ENCODE peak calls at places on chromosomes 1 and 21, in ten cellular contexts. One of them, this sample, is unnamed. For H3K4me1, the result is how much of the 10 kb centered on the place peaks cover.

GRCh38 chr1:109628540-109629321 is 9.1 kb downstream of the AMPD2 start:
- DNase-seq in stomach: no peak
- DNase-seq in pancreas: peak
- DNase-seq in right cardiac atrium: no peak
- DNase-seq in CD8-positive, alpha-beta T cell: no peak
- DNase-seq in adrenal gland: peak
- DNase-seq in A549: no peak
- DNase-seq in lower lobe of right lung: no peak
- DNase-seq in heart left ventricle: no peak
- DNase-seq in CD8-positive, alpha-beta memory T cell: no peak
- DNase-seq in this sample: no peak

GRCh38 chr21:32403201-32403701 is 9.3 kb upstream of the EVA1C start:
- DNase-seq in stomach: peak
- DNase-seq in pancreas: no peak
- DNase-seq in right cardiac atrium: peak
- DNase-seq in CD8-positive, alpha-beta T cell: peak
- DNase-seq in adrenal gland: peak
- DNase-seq in A549: peak
- DNase-seq in lower lobe of right lung: peak
- DNase-seq in heart left ventricle: peak
- DNase-seq in CD8-positive, alpha-beta memory T cell: peak
- DNase-seq in this sample: peak

GRCh38 chr1:191022856-191023255 is 545.2 kb upstream of the BRINP3 start:
- DNase-seq in stomach: no peak
- DNase-seq in pancreas: no peak
- DNase-seq in right cardiac atrium: no peak
- DNase-seq in CD8-positive, alpha-beta T cell: no peak
- DNase-seq in adrenal gland: no peak
- DNase-seq in A549: no peak
- DNase-seq in lower lobe of right lung: no peak
- DNase-seq in heart left ventricle: no peak
- DNase-seq in CD8-positive, alpha-beta memory T cell: no peak
- DNase-seq in this sample: no peak

GRCh38 chr21:35266546-35266945 is 217.4 kb upstream of the RUNX1 start:
- DNase-seq in stomach: no peak
- DNase-seq in pancreas: no peak
- DNase-seq in right cardiac atrium: no peak
- DNase-seq in CD8-positive, alpha-beta T cell: no peak
- DNase-seq in adrenal gland: no peak
- DNase-seq in A549: no peak
- DNase-seq in lower lobe of right lung: no peak
- DNase-seq in heart left ventricle: no peak
- DNase-seq in CD8-positive, alpha-beta memory T cell: no peak
- DNase-seq in this sample: peak

GRCh38 chr1:234597894-234598293 is 12.1 kb downstream of the IRF2BP2 start:
- DNase-seq in stomach: peak
- DNase-seq in pancreas: no peak
- DNase-seq in right cardiac atrium: no peak
- DNase-seq in CD8-positive, alpha-beta T cell: peak
- DNase-seq in adrenal gland: peak
- DNase-seq in A549: peak
- DNase-seq in lower lobe of right lung: no peak
- DNase-seq in heart left ventricle: peak
- DNase-seq in CD8-positive, alpha-beta memory T cell: peak
- DNase-seq in this sample: no peak

GRCh38 chr1:206923961-206924548 is 2.3 kb upstream of the FCMR start:
- DNase-seq in stomach: no peak
- DNase-seq in pancreas: no peak
- DNase-seq in right cardiac atrium: no peak
- DNase-seq in CD8-positive, alpha-beta T cell: no peak
- DNase-seq in adrenal gland: no peak
- DNase-seq in A549: no peak
- DNase-seq in lower lobe of right lung: no peak
- DNase-seq in heart left ventricle: no peak
- DNase-seq in CD8-positive, alpha-beta memory T cell: no peak
- DNase-seq in this sample: no peak

GRCh38 chr1:43247256-43247921 is 22.4 kb upstream of the TMEM125 start:
- DNase-seq in stomach: no peak
- DNase-seq in pancreas: no peak
- DNase-seq in right cardiac atrium: no peak
- DNase-seq in CD8-positive, alpha-beta T cell: no peak
- DNase-seq in adrenal gland: no peak
- DNase-seq in A549: no peak
- DNase-seq in lower lobe of right lung: no peak
- DNase-seq in heart left ventricle: no peak
- DNase-seq in CD8-positive, alpha-beta memory T cell: no peak
- DNase-seq in this sample: no peak

GRCh38 chr1:180623579-180624347 is 8.1 kb upstream of the XPR1 start:
- DNase-seq in stomach: no peak
- DNase-seq in pancreas: no peak
- DNase-seq in right cardiac atrium: no peak
- DNase-seq in CD8-positive, alpha-beta T cell: no peak
- DNase-seq in adrenal gland: no peak
- DNase-seq in A549: peak
- DNase-seq in lower lobe of right lung: no peak
- DNase-seq in heart left ventricle: no peak
- DNase-seq in CD8-positive, alpha-beta memory T cell: no peak
- DNase-seq in this sample: no peak

GRCh38 chr1:91098299-91098901 is 76.6 kb upstream of the ZNF644 start:
- DNase-seq in stomach: no peak
- DNase-seq in pancreas: no peak
- DNase-seq in right cardiac atrium: no peak
- DNase-seq in CD8-positive, alpha-beta T cell: no peak
- DNase-seq in adrenal gland: no peak
- DNase-seq in A549: no peak
- DNase-seq in lower lobe of right lung: no peak
- DNase-seq in heart left ventricle: no peak
- DNase-seq in CD8-positive, alpha-beta memory T cell: no peak
- DNase-seq in this sample: peak

GRCh38 chr1:150813028-150813707 is 5.1 kb upstream of the CTSK start:
- DNase-seq in stomach: peak
- DNase-seq in pancreas: peak
- DNase-seq in right cardiac atrium: peak
- DNase-seq in CD8-positive, alpha-beta T cell: peak
- DNase-seq in adrenal gland: peak
- DNase-seq in A549: peak
- DNase-seq in lower lobe of right lung: peak
- DNase-seq in heart left ventricle: peak
- DNase-seq in CD8-positive, alpha-beta memory T cell: no peak
- DNase-seq in this sample: peak

GRCh38 chr1:205351984-205352713 is 4.6 kb downstream of the KLHDC8A start:
- DNase-seq in stomach: peak
- DNase-seq in pancreas: no peak
- DNase-seq in right cardiac atrium: no peak
- DNase-seq in CD8-positive, alpha-beta T cell: no peak
- DNase-seq in adrenal gland: peak
- DNase-seq in A549: no peak
- DNase-seq in lower lobe of right lung: no peak
- DNase-seq in heart left ventricle: no peak
- DNase-seq in CD8-positive, alpha-beta memory T cell: peak
- DNase-seq in this sample: peak

GRCh38 chr1:25996966-25997758 is 701 bp downstream of the PAFAH2 start:
- DNase-seq in stomach: no peak
- DNase-seq in pancreas: no peak
- DNase-seq in right cardiac atrium: no peak
- DNase-seq in CD8-positive, alpha-beta T cell: no peak
- DNase-seq in adrenal gland: peak
- DNase-seq in A549: no peak
- DNase-seq in lower lobe of right lung: no peak
- DNase-seq in heart left ventricle: no peak
- DNase-seq in CD8-positive, alpha-beta memory T cell: no peak
- DNase-seq in this sample: peak

DNA sequence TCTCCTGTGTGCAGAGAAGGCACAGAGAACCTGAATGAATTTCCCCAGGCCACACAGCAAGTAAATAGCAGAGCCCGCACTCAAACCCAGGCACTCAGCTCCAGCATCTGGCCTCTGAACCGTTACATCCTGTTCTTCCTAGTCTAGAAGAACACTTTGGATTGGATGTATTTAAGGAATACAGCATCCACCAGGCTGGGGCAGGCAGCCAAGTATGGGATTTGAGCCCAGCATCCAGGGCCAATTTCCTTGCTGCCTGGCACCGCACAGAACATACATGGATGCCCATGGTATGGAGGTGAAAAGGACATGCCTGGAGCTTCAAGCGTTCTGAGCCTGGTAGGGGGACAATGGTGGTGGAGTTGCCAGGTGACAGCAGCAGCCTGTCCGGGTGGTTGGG is 9.7 kb downstream of the AJAP1 start:
- DNase-seq in stomach: no peak
- DNase-seq in pancreas: no peak
- DNase-seq in right cardiac atrium: no peak
- DNase-seq in CD8-positive, alpha-beta T cell: no peak
- DNase-seq in adrenal gland: no peak
- DNase-seq in A549: no peak
- DNase-seq in lower lobe of right lung: no peak
- DNase-seq in heart left ventricle: no peak
- DNase-seq in CD8-positive, alpha-beta memory T cell: no peak
- DNase-seq in this sample: no peak
- H3K4me3 ChIP-seq in stomach: no peak
- H3K4me3 ChIP-seq in pancreas: no peak
- H3K4me3 ChIP-seq in right cardiac atrium: no peak
- H3K4me3 ChIP-seq in CD8-positive, alpha-beta T cell: no peak
- H3K4me3 ChIP-seq in adrenal gland: no peak
- H3K4me3 ChIP-seq in A549: no peak
- H3K4me3 ChIP-seq in lower lobe of right lung: no peak
- H3K4me3 ChIP-seq in heart left ventricle: no peak
- H3K4me3 ChIP-seq in CD8-positive, alpha-beta memory T cell: no peak
- H3K4me3 ChIP-seq in this sample: no peak

GRCh38 chr1:94677714-94678113 is 136.2 kb upstream of the F3 start:
- DNase-seq in stomach: no peak
- DNase-seq in pancreas: no peak
- DNase-seq in right cardiac atrium: no peak
- DNase-seq in CD8-positive, alpha-beta T cell: no peak
- DNase-seq in adrenal gland: no peak
- DNase-seq in A549: no peak
- DNase-seq in lower lobe of right lung: no peak
- DNase-seq in heart left ventricle: no peak
- DNase-seq in CD8-positive, alpha-beta memory T cell: no peak
- DNase-seq in this sample: no peak
- H3K4me1 ChIP-seq in stomach: under half
- H3K4me1 ChIP-seq in pancreas: under half
- H3K4me1 ChIP-seq in right cardiac atrium: under half
- H3K4me1 ChIP-seq in CD8-positive, alpha-beta T cell: under half
- H3K4me1 ChIP-seq in adrenal gland: under half
- H3K4me1 ChIP-seq in A549: under half
- H3K4me1 ChIP-seq in lower lobe of right lung: under half
- H3K4me1 ChIP-seq in heart left ventricle: under half
- H3K4me1 ChIP-seq in CD8-positive, alpha-beta memory T cell: under half
- H3K4me1 ChIP-seq in this sample: under half

GRCh38 chr1:9084883-9085282 is 15.4 kb upstream of the SLC2A5 start:
- DNase-seq in stomach: no peak
- DNase-seq in pancreas: no peak
- DNase-seq in right cardiac atrium: peak
- DNase-seq in CD8-positive, alpha-beta T cell: no peak
- DNase-seq in adrenal gland: no peak
- DNase-seq in A549: no peak
- DNase-seq in lower lobe of right lung: no peak
- DNase-seq in heart left ventricle: peak
- DNase-seq in CD8-positive, alpha-beta memory T cell: no peak
- DNase-seq in this sample: no peak

GRCh38 chr1:9086796-9087195 is 17.4 kb upstream of the SLC2A5 start:
- DNase-seq in stomach: no peak
- DNase-seq in pancreas: no peak
- DNase-seq in right cardiac atrium: no peak
- DNase-seq in CD8-positive, alpha-beta T cell: no peak
- DNase-seq in adrenal gland: no peak
- DNase-seq in A549: no peak
- DNase-seq in lower lobe of right lung: no peak
- DNase-seq in heart left ventricle: no peak
- DNase-seq in CD8-positive, alpha-beta memory T cell: no peak
- DNase-seq in this sample: no peak

GRCh38 chr1:9085306-9085940 is 16.0 kb upstream of the SLC2A5 start:
- DNase-seq in stomach: no peak
- DNase-seq in pancreas: no peak
- DNase-seq in right cardiac atrium: no peak
- DNase-seq in CD8-positive, alpha-beta T cell: no peak
- DNase-seq in adrenal gland: no peak
- DNase-seq in A549: no peak
- DNase-seq in lower lobe of right lung: no peak
- DNase-seq in heart left ventricle: no peak
- DNase-seq in CD8-positive, alpha-beta memory T cell: no peak
- DNase-seq in this sample: no peak

GRCh38 chr1:9087411-9087810 is 18.0 kb upstream of the SLC2A5 start:
- DNase-seq in stomach: no peak
- DNase-seq in pancreas: no peak
- DNase-seq in right cardiac atrium: no peak
- DNase-seq in CD8-positive, alpha-beta T cell: no peak
- DNase-seq in adrenal gland: no peak
- DNase-seq in A549: no peak
- DNase-seq in lower lobe of right lung: no peak
- DNase-seq in heart left ventricle: no peak
- DNase-seq in CD8-positive, alpha-beta memory T cell: no peak
- DNase-seq in this sample: no peak

DNA sequence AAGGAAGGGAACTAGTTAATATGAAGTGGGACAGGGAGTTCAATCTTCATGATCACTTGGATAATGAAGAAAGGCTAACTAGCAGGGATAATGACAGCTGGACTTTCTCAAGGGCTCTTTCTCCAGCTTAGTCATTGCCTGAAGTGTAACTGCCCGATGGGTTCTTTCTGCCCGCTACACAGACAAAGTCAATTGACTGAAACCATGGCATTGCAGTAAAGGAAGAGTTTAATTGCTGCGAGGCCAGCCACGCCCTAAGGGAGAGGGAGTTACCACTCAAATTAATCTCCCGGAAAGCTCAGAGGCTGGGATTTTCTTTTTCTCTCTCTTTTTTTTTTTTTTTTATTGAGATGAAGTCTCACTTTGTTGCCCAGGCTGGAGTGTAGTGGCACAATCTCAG is 16.6 kb upstream of the SLC2A5 start:
- DNase-seq in stomach: no peak
- DNase-seq in pancreas: no peak
- DNase-seq in right cardiac atrium: no peak
- DNase-seq in CD8-positive, alpha-beta T cell: no peak
- DNase-seq in adrenal gland: no peak
- DNase-seq in A549: no peak
- DNase-seq in lower lobe of right lung: no peak
- DNase-seq in heart left ventricle: no peak
- DNase-seq in CD8-positive, alpha-beta memory T cell: no peak
- DNase-seq in this sample: no peak
- H3K27ac ChIP-seq in stomach: no peak
- H3K27ac ChIP-seq in pancreas: no peak
- H3K27ac ChIP-seq in right cardiac atrium: no peak
- H3K27ac ChIP-seq in CD8-positive, alpha-beta T cell: no peak
- H3K27ac ChIP-seq in adrenal gland: no peak
- H3K27ac ChIP-seq in A549: no peak
- H3K27ac ChIP-seq in lower lobe of right lung: no peak
- H3K27ac ChIP-seq in heart left ventricle: no peak
- H3K27ac ChIP-seq in CD8-positive, alpha-beta memory T cell: no peak
- H3K27ac ChIP-seq in this sample: no peak

DNA sequence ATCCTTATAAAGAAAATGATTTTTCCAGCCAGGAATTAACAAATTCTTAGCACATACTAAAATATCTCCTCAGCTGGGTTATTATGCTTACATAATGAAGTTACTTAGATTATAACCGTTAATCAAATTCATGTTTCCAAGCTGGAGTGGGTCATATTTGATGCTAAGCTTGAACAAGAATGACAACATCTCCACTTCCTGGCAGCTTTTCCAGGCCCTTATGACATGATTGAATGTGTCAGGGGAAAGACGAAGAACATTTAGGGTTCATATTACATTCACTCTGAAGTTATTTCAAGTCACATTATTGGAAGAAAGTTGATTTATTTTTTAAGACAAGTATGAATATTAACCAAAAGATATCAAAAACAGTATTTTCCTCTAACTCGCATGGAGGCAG is 333.7 kb downstream of the PCP4 start:
- DNase-seq in stomach: no peak
- DNase-seq in pancreas: no peak
- DNase-seq in right cardiac atrium: no peak
- DNase-seq in CD8-positive, alpha-beta T cell: no peak
- DNase-seq in adrenal gland: no peak
- DNase-seq in A549: no peak
- DNase-seq in lower lobe of right lung: no peak
- DNase-seq in heart left ventricle: no peak
- DNase-seq in CD8-positive, alpha-beta memory T cell: no peak
- DNase-seq in this sample: no peak
- H3K4me3 ChIP-seq in stomach: no peak
- H3K4me3 ChIP-seq in pancreas: no peak
- H3K4me3 ChIP-seq in right cardiac atrium: no peak
- H3K4me3 ChIP-seq in CD8-positive, alpha-beta T cell: no peak
- H3K4me3 ChIP-seq in adrenal gland: no peak
- H3K4me3 ChIP-seq in A549: no peak
- H3K4me3 ChIP-seq in lower lobe of right lung: no peak
- H3K4me3 ChIP-seq in heart left ventricle: no peak
- H3K4me3 ChIP-seq in CD8-positive, alpha-beta memory T cell: no peak
- H3K4me3 ChIP-seq in this sample: no peak

This sample was measured in SJCRH30.